ENCODE peak calls at places on chromosomes 4 and X, in nine cellular contexts. Z, X, H, F, P, J, B, O and T are unnamed samples.

GRCh38 chr4:186887211-186887785 is 163.6 kb upstream of the FAT1 start:
- DNase-seq in O (no peak), Z (peak; percentile 8), B (no peak), H (no peak), P (no peak), X (peak; percentile 15), F (no peak), J (no peak), T (no peak)

GRCh38 chr4:36823199-36823967 is 421.2 kb upstream of the NWD2 start:
- DNase-seq in F (no peak), P (no peak), X (no peak), J (no peak), O (no peak), H (no peak), B (no peak), Z (no peak), T (no peak)

GRCh38 chr4:52052475-52052780 is 1.3 kb downstream of the SPATA18 start:
- DNase-seq in F (no peak), J (no peak), X (peak; percentile 61), P (no peak), Z (no peak), H (peak; percentile 50), B (no peak), O (no peak), T (no peak)

GRCh38 chr4:59671037-59671436 is 1529.1 kb upstream of the ADGRL3 start:
- DNase-seq in Z (no peak), F (no peak), H (no peak), O (no peak), J (no peak), X (peak; percentile 1), P (no peak), B (no peak), T (no peak)

GRCh38 chrX:50941638-50942037 is 31.1 kb downstream of the BMP15 start:
- DNase-seq in Z (no peak), X (no peak), P (peak; percentile 5), F (no peak), H (no peak), O (no peak), J (no peak), B (no peak), T (no peak)

GRCh38 chrX:71151366-71151765 is 6.7 kb downstream of the NLGN3 start:
- DNase-seq in O (no peak), Z (no peak), F (no peak), J (no peak), X (no peak), B (no peak), H (no peak), P (no peak), T (no peak)

GRCh38 chrX:47802589-47802988 is 34.1 kb upstream of the ZNF81 start:
- DNase-seq in Z (peak; percentile 71), B (no peak), O (no peak), H (no peak), P (no peak), F (no peak), X (peak; percentile 16), J (no peak), T (no peak)

GRCh38 chrX:68121371-68121770 is 311.9 kb downstream of the OPHN1 start:
- DNase-seq in Z (no peak), X (no peak), F (no peak), O (peak; percentile 21), J (no peak), H (no peak), B (no peak), P (no peak), T (no peak)

GRCh38 chr4:140373328-140374129 is at the start of gene SCOC:
- DNase-seq in Z (peak; percentile 100), F (peak; percentile 99), P (peak; percentile 99), O (peak; percentile 99), J (peak; percentile 97), B (peak; percentile 98), H (peak; percentile 99), X (peak; percentile 99), T (peak; percentile 100)

GRCh38 chr4:60938621-60939020 is 261.5 kb upstream of the ADGRL3 start:
- DNase-seq in Z (no peak), B (no peak), F (no peak), X (no peak), J (no peak), P (no peak), O (no peak), H (no peak), T (no peak)

GRCh38 chr4:152150214-152150613 is 385.7 kb downstream of the FBXW7 start:
- DNase-seq in F (no peak), P (no peak), B (no peak), H (no peak), X (no peak), J (no peak), Z (no peak), O (no peak), T (no peak)

GRCh38 chr4:1928356-1929235 is 57.4 kb downstream of the NSD2 start:
- DNase-seq in F (no peak), J (no peak), X (no peak), Z (no peak), O (no peak), H (no peak), B (no peak), P (no peak), T (no peak)

GRCh38 chrX:83469551-83469950 is 38.5 kb upstream of the POU3F4 start:
- DNase-seq in X (peak; percentile 19), B (no peak), J (peak; percentile 16), P (no peak), O (no peak), Z (peak; percentile 0), H (peak; percentile 1), F (no peak), T (peak; percentile 14)

GRCh38 chr4:165537028-165537648 is 158.3 kb downstream of the CPE start:
- DNase-seq in O (no peak), X (peak; percentile 50), Z (peak; percentile 78), B (no peak), P (no peak), J (no peak), F (peak; percentile 15), H (peak; percentile 24), T (peak; percentile 50)

GRCh38 chr4:99803702-99804101 is 12.9 kb upstream of the DAPP1 start:
- DNase-seq in O (no peak), X (no peak), B (no peak), H (no peak), Z (no peak), P (no peak), F (no peak), J (no peak), T (no peak)

GRCh38 chrX:38045697-38046096 is 39.3 kb downstream of the SYTL5 start:
- DNase-seq in O (no peak), H (no peak), X (peak; percentile 50), P (no peak), Z (no peak), B (no peak), F (no peak), J (no peak), T (no peak)

GRCh38 chr4:45155081-45155777 is 428.9 kb upstream of the GNPDA2 start:
- DNase-seq in X (peak; percentile 41), O (no peak), P (no peak), B (no peak), F (no peak), Z (no peak), J (no peak), H (no peak), T (no peak)

GRCh38 chr4:109079731-109080130 is 222.7 kb downstream of the COL25A1 start:
- DNase-seq in O (no peak), Z (no peak), F (no peak), B (no peak), P (no peak), J (no peak), X (peak; percentile 80), H (no peak), T (no peak)

GRCh38 chrX:56762220-56762619 is 33.2 kb downstream of the NBDY start:
- DNase-seq in F (no peak), X (no peak), O (no peak), P (peak; percentile 29), Z (no peak), J (no peak), B (no peak), H (no peak), T (no peak)

GRCh38 chr4:141339966-141340365 is 119.3 kb downstream of the ZNF330 start:
- DNase-seq in P (no peak), H (no peak), J (no peak), Z (no peak), F (no peak), B (no peak), O (no peak), X (peak; percentile 30), T (no peak)

GRCh38 chrX:38107028-38107427 is 100.7 kb downstream of the SYTL5 start:
- DNase-seq in P (no peak), H (no peak), X (no peak), B (no peak), Z (no peak), O (no peak), F (no peak), J (no peak), T (no peak)

GRCh38 chr4:182107931-182108330 is 135.3 kb upstream of the TENM3 start:
- DNase-seq in F (no peak), O (no peak), P (no peak), X (no peak), B (no peak), H (no peak), J (no peak), Z (no peak), T (no peak)

GRCh38 chr4:76485450-76485849 is 50.4 kb downstream of the SHROOM3 start:
- DNase-seq in F (no peak), P (no peak), O (no peak), Z (no peak), H (no peak), B (no peak), X (peak; percentile 14), J (no peak), T (no peak)

GRCh38 chrX:42127563-42127962 is 204.2 kb upstream of the CASK start:
- DNase-seq in J (no peak), X (no peak), O (no peak), P (no peak), F (no peak), H (no peak), B (no peak), Z (no peak), T (no peak)

GRCh38 chr4:139872274-139872673 is 206.7 kb downstream of the MGST2 start:
- DNase-seq in F (peak; percentile 93), X (peak; percentile 99), Z (no peak), B (no peak), J (no peak), P (no peak), H (no peak), O (no peak), T (no peak)